ENCODE peak calls at places on chromosomes 7 and 10, in six cellular contexts. O, V, J, G, B and K are unnamed samples.

GRCh38 chr10:85902046-85902445 is 464.5 kb downstream of the GRID1 start:
- DNase-seq in O (no peak), V (no peak), J (peak; percentile 4), G (no peak), B (no peak), K (no peak)

GRCh38 chr7:16759840-16760239 is 6.3 kb downstream of the TSPAN13 start:
- DNase-seq in O (no peak), V (no peak), J (no peak), G (no peak), B (no peak), K (no peak)

GRCh38 chr7:112619343-112619742 is 138.6 kb downstream of the LSMEM1 start:
- DNase-seq in O (no peak), V (no peak), J (no peak), G (no peak), B (no peak), K (no peak)

GRCh38 chr7:10468908-10469307 is 504.8 kb upstream of the PHF14 start:
- DNase-seq in O (no peak), V (no peak), J (no peak), G (no peak), B (no peak), K (no peak)

GRCh38 chr10:71750986-71751385 is 22.3 kb downstream of the VSIR start:
- DNase-seq in O (no peak), V (no peak), J (no peak), G (no peak), B (no peak), K (no peak)

GRCh38 chr10:59323831-59324401 is 38.4 kb downstream of the FAM13C start:
- DNase-seq in O (no peak), V (no peak), J (no peak), G (no peak), B (no peak), K (no peak)

GRCh38 chr10:88244781-88245350 is 338.3 kb downstream of the RNLS start:
- DNase-seq in O (no peak), V (no peak), J (no peak), G (no peak), B (no peak), K (no peak)

GRCh38 chr10:11898372-11899066 is 75.4 kb downstream of the PROSER2 start:
- DNase-seq in O (no peak), V (peak; percentile 11), J (peak; percentile 60), G (no peak), B (no peak), K (peak; percentile 19)

GRCh38 chr7:158606671-158607424 is 19.2 kb upstream of the PTPRN2 start:
- DNase-seq in O (no peak), V (no peak), J (no peak), G (no peak), B (no peak), K (no peak)

GRCh38 chr10:13294156-13294555 is 5.7 kb downstream of the PHYH start:
- DNase-seq in O (no peak), V (no peak), J (no peak), G (no peak), B (no peak), K (no peak)

GRCh38 chr7:64626083-64626469 is 39.9 kb upstream of the ZNF107 start:
- DNase-seq in O (no peak), V (no peak), J (no peak), G (no peak), B (no peak), K (no peak)

GRCh38 chr10:63866075-63866746 is 345.0 kb downstream of the REEP3 start:
- DNase-seq in O (peak; percentile 91), V (peak; percentile 52), J (peak; percentile 70), G (no peak), B (peak; percentile 9), K (peak; percentile 43)
- TF ChIP-seq CTCF in O (peak; percentile 94), V (peak; percentile 94), J (peak; percentile 92), G (peak; percentile 87), B (peak; percentile 77), K (peak; percentile 85)

GRCh38 chr10:124943301-124944092 is 1.6 kb downstream of the ZRANB1 start:
- DNase-seq in O (no peak), V (peak; percentile 69), J (peak; percentile 74), G (no peak), B (peak; percentile 58), K (peak; percentile 98)
- H3K4me3 ChIP-seq in O (no peak overlapping the region), V (no peak overlapping the region), J (no peak overlapping the region), G (no peak overlapping the region), B (no peak overlapping the region), K (peak overlapping the region; percentile 3)

DNA sequence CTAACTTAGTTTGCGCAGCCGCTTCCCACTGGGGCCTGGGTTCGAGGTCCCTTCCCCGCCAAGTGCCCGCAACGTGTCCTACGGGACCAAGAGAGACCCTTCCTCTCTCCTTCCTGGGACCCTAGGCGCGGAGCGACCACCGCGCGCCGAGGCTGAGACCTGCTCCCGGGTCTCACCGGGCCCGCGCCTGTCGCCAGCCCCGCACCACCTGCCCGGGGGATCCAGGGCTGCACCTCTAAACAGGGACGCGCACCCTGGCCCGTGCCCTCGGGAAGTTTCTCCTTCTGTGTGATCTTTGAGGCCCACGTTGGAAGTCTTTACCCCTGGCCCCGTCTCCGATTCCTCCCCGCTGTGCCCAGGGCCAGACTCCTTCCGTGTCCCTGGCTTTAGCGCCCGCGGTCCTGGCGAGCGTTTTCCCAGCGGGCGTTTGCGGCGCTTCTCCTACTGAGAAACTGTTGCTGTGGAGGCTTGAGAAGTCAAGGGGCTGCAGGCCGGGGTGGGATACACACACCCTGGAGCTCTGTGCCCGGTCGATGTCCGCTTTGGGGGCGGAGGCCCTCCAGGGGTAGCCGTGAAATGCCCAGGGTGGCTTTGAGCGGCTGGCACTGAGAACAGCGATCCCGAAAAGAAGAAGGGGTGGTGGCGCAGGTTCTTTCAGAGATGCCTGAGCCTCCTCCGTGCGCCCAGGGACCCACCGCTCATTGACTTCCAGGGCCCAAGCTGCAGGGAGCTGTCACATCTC is 575 bp downstream of the PLPP4 start:
- DNase-seq in O (peak; percentile 41), V (peak; percentile 22), J (no peak), G (peak; percentile 62), B (no peak), K (no peak)
- TF ChIP-seq CTCF in O (no peak), V (no peak), J (no peak), G (no peak), B (no peak), K (no peak)

DNA sequence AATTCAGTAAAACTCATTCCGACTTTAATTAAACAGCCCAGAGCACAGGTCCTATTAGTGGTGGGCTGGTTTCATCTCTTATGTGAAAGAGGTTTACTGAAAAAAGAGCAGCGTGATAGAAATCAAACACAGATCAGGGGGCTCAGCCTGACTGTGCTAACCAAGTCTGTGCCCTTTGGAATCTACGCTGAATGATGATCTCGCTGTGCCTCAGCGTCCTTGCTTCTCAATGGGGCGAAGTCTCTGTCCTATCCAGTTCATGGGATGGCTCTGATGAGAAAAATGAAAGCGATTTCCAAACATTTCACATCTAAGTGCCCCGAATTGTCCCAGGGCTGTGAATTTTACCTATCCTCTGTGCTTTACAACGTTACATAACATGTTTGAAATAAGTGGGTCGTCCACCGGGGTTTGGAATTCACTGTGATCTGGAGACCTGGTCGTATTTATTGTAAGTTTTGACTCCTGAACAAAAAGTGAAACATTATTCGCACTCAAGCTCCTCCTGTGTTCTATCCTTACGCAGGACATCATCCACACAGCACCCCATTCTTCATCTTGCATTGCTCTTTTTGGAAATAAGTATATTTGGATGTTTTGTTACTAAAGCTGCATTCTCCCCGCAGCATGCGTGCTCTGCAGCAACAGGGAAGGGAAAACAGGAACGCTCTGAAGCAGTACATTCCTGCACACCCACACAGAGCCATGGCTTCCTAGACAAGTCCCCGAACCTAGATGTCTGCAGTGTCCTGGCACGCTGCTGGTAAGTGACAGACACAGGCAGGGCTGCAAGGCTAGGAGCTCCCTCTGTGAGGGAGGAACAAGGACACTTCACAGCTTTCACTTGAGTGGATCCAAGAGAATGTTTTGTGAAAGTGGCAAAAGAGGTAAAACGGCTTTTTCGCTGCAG is 83.5 kb downstream of the SLC37A3 start:
- DNase-seq in O (no peak), V (no peak), J (no peak), G (no peak), B (no peak), K (peak; percentile 18)
- H3K4me3 ChIP-seq in O (no peak overlapping the region), V (no peak overlapping the region), J (no peak overlapping the region), G (no peak overlapping the region), B (no peak overlapping the region), K (peak overlapping the region; percentile 7)

GRCh38 chr10:123408660-123409059 is 254.5 kb downstream of the BUB3 start:
- DNase-seq in O (no peak), V (no peak), J (no peak), G (no peak), B (no peak), K (no peak)

GRCh38 chr10:123417414-123417813 is 248.7 kb upstream of the GPR26 start:
- DNase-seq in O (no peak), V (no peak), J (no peak), G (no peak), B (no peak), K (no peak)

GRCh38 chr10:123413353-123413752 is 252.8 kb upstream of the GPR26 start:
- DNase-seq in O (no peak), V (no peak), J (no peak), G (no peak), B (no peak), K (no peak)
- TF ChIP-seq CTCF in O (peak; percentile 21), V (no peak), J (no peak), G (no peak), B (no peak), K (no peak)